ENCODE peak calls at places on chromosomes 7 and 10, in six cellular contexts. O is tibial artery, P is IMR-90, L is mammary epithelial cell, G is ovary, T is AG04450. Q is an unnamed sample.
A peak's percentile ranks its signal among the peaks of the same experiment; 100 is the strongest.

GRCh38 chr10:3467052-3467906 is 294.7 kb upstream of the PITRM1 start:
- DNase-seq in T (peak; percentile 91), L (peak; percentile 97), P (peak; percentile 93), G (peak; percentile 71), O (peak; percentile 89), Q (peak; percentile 96)

GRCh38 chr10:102600816-102601215 is 43.5 kb upstream of the TRIM8 start:
- DNase-seq in L (no peak), O (no peak), G (no peak), T (no peak), P (no peak), Q (no peak)

GRCh38 chr10:3720228-3721019 is 64.6 kb downstream of the KLF6 start:
- DNase-seq in T (peak; percentile 55), O (peak; percentile 81), L (peak; percentile 75), G (no peak), P (peak; percentile 88), Q (no peak)

GRCh38 chr7:147833549-147833948 is 757.0 kb upstream of the C7orf33 start:
- DNase-seq in O (no peak), L (no peak), P (no peak), G (no peak), T (no peak), Q (no peak)

GRCh38 chr7:122588621-122589020 is 110.3 kb downstream of the RNF133 start:
- DNase-seq in O (no peak), P (no peak), L (peak; percentile 33), G (no peak), T (no peak), Q (no peak)

GRCh38 chr7:129091484-129092002 is 36.6 kb upstream of the TNPO3 start:
- DNase-seq in G (peak; percentile 87), T (peak; percentile 15), L (peak; percentile 52), P (peak; percentile 44), O (peak; percentile 78), Q (no peak)

GRCh38 chr7:148963583-148964509 is 64.5 kb downstream of the PDIA4 start:
- DNase-seq in G (no peak), L (no peak), T (no peak), P (no peak), O (no peak), Q (no peak)

GRCh38 chr10:3852147-3852904 is 67.3 kb upstream of the KLF6 start:
- DNase-seq in G (peak; percentile 63), T (peak; percentile 95), O (peak; percentile 90), L (peak; percentile 100), P (peak; percentile 99), Q (peak; percentile 95)

GRCh38 chr10:30493609-30494530 is 59.9 kb downstream of the MAP3K8 start:
- DNase-seq in L (peak; percentile 36), T (no peak), G (no peak), P (peak; percentile 66), O (peak; percentile 78), Q (peak; percentile 7)

GRCh38 chr10:77416327-77417135 is 221.1 kb downstream of the KCNMA1 start:
- DNase-seq in O (no peak), L (peak; percentile 69), G (no peak), P (peak; percentile 88), T (peak; percentile 63), Q (peak; percentile 81)

GRCh38 chr10:32419615-32420014 is 26.3 kb upstream of the CCDC7 start:
- DNase-seq in P (peak; percentile 42), T (no peak), L (no peak), O (no peak), G (no peak), Q (no peak)

GRCh38 chr7:25926439-25926838 is 225.6 kb upstream of the NFE2L3 start:
- DNase-seq in O (no peak), L (no peak), T (no peak), G (no peak), P (no peak), Q (no peak)

GRCh38 chr7:85104432-85105205 is 82.2 kb downstream of the SEMA3D start:
- DNase-seq in O (no peak), G (no peak), T (no peak), P (peak; percentile 33), L (peak; percentile 61), Q (peak; percentile 60)

GRCh38 chr7:144022169-144022568 is 22.0 kb downstream of the OR6B1 start:
- DNase-seq in O (no peak), P (no peak), T (no peak), L (no peak), G (no peak), Q (no peak)

GRCh38 chr10:113610636-113611601 is 52.9 kb downstream of the NRAP start:
- DNase-seq in G (no peak), P (no peak), T (no peak), O (no peak), L (no peak), Q (no peak)

GRCh38 chr10:5942471-5942870 is 34.9 kb downstream of the IL15RA start:
- DNase-seq in G (no peak), P (no peak), T (no peak), L (no peak), O (peak; percentile 80), Q (no peak)

GRCh38 chr7:157238087-157238486 is 98.7 kb upstream of the DNAJB6 start:
- DNase-seq in G (no peak), L (no peak), T (no peak), O (no peak), P (no peak), Q (no peak)

GRCh38 chr7:73342645-73343044 is 14.7 kb downstream of the FKBP6 start:
- DNase-seq in G (no peak), P (peak; percentile 69), O (no peak), T (peak; percentile 33), L (peak; percentile 38), Q (no peak)

GRCh38 chr7:74173491-74173865 is 678 bp upstream of the EIF4H start:
- DNase-seq in T (no peak), O (no peak), G (no peak), L (no peak), P (no peak), Q (no peak)

DNA sequence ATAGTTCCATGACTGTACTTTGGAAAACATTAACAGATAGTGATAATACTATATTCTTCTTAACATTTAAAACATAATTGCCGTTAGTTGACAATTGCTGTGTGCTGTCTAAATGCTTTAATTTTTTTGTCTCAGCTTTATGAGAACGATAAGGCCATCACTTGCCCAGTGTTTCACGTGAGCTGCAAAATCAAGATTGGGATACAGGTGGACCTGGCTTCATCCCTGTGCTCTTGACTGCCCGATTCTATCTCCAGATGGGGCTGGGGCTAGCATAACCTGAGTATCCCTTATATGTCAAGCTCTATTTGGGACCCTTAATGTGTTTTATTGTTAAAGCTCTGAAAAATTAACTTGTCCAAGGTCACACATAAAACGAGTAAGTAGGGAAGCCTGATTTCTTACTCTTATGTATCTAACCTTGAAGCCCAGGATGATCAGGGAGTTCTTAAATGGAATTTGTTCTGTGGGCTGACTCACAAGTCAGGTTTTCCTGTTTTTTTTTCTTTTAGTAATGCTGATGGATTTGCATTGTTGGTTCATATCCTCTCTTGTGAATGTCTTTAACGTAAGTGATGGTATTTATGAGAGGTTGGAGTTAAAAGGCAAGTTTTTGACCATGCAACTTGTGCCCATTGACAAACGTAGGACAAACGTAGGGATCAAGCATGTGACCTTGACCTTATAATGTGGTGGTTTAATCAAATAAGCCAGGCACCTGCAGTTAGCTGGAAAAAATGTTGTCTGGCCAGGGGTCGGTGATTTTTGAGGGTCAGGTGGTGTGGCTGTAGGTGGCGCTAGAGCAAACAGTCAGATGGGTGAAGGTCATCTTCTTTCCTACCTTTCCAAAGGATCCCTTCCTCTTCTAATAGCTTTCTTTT is 3.6 kb downstream of the PRKAR2B start:
- DNase-seq in P (peak; percentile 50), O (no peak), G (no peak), T (no peak), L (no peak), Q (no peak)
- TF ChIP-seq CTCF in P (no peak), O (no peak), G (no peak), T (no peak), L (no peak), Q (no peak)

GRCh38 chr7:155491812-155492211 is 33.9 kb downstream of the EN2 start:
- DNase-seq in O (no peak), P (no peak), T (no peak), L (no peak), G (no peak), Q (no peak)
- H3K27me3 ChIP-seq in O (peaks cover 60% of the 10 kb centered on the region), P (peaks cover 3% of the 10 kb centered on the region), T (peaks cover 13% of the 10 kb centered on the region), L (no peaks in the 10 kb centered on the region), G (no peaks in the 10 kb centered on the region), Q (no peaks in the 10 kb centered on the region)

GRCh38 chr10:50739618-50740350 is at the start of gene ASAH2B:
- DNase-seq in P (peak; percentile 74), G (peak; percentile 89), L (peak; percentile 80), T (peak; percentile 38), O (peak; percentile 85), Q (peak; percentile 17)

DNA sequence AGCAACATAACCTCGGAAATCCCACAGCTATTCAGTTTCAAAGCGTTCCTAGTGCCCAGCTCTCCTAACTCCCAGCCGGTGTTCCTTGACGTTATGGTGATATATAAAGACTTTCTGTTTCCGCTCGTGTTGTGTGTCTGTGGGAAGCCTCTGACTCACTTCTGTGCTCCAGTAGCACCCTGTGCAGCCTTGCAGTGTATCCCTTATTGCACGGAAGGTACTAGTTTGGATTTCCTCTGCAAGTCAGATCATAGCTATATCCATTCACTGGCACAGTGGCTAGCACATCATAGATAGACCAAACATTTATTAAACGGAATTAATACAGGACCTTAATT is 584 bp downstream of the ASAH2B start:
- DNase-seq in O (peak; percentile 63), G (no peak), P (peak; percentile 82), T (no peak), L (peak; percentile 68), Q (peak; percentile 14)
- H3K4me3 ChIP-seq in O (peak overlapping the region; percentile 73), G (peak overlapping the region; percentile 64), P (peak overlapping the region; percentile 82), T (peak overlapping the region; percentile 92), L (peak overlapping the region; percentile 61), Q (peak overlapping the region; percentile 59)

DNA sequence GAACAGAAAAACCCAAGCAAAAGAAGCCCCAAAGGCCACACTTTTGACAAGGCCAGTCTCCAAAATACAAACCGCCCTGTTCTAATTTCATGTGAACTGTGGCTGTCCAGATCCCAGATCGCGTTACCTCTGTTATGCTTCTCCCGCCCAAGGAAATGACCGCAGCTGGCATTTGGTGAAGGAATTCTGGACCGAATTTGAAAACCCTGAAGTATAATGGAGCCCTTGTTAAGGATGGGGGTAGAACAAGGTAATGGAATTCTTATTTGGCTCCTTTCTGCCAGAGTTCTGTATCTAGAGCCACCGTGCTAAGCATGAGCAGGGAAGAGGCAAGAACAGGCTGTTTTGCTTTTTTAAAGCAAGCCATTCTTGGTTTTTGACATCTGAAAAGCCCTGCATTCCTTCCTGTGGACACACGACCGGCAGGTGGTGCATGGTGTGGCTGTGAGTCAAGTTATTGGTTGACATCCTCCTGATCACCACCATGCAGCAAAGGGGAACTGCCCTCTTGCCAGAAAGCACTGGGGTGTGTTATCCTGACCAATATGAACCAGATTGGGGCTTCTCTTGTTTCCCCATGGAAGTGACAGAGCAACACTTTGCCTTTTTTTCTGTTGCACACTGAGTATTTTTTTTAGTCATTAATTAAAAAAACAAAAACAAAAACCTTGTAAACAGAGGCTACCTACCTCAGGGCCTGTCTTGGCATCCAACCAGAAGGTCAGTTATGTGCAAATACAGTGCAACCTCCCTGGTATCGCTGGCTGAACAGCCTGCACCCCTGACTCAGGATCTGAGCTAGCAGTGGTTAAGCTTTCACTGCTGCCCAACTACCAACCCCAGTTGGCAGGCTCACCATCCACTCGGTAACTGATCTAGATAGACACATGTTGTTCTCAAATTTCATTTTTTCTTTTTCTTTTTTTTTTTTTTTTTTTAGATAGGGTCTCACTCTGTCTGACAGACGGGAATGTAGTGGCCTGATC is 14.2 kb downstream of the UCMA start:
- DNase-seq in G (no peak), L (peak; percentile 57), P (peak; percentile 7), T (no peak), O (peak; percentile 6), Q (no peak)
- TF ChIP-seq CTCF in G (no peak), L (peak; percentile 41), P (no peak), T (peak; percentile 20), O (no peak), Q (no peak)

Q was measured in BJ.